ENCODE peak calls at places on chromosomes 2 and 18, in four cellular contexts. R, U, C and Z are unnamed samples.

GRCh38 chr2:120893874-120894584 is 158.4 kb downstream of the GLI2 start:
- DNase-seq in R (no peak), U (no peak), C (no peak), Z (no peak)

GRCh38 chr2:184756885-184757284 is 158.6 kb downstream of the ZNF804A start:
- DNase-seq in R (no peak), U (no peak), C (no peak), Z (no peak)

GRCh38 chr18:48946329-48946835 is 4.4 kb downstream of the SMAD7 start:
- DNase-seq in R (no peak), U (no peak), C (no peak), Z (no peak)

GRCh38 chr2:100887713-100888112 is 67.8 kb downstream of the NPAS2 start:
- DNase-seq in R (no peak), U (no peak), C (no peak), Z (no peak)

GRCh38 chr18:41170346-41170745 is 784.7 kb upstream of the PIK3C3 start:
- DNase-seq in R (no peak), U (no peak), C (no peak), Z (no peak)

GRCh38 chr2:223469270-223470057 is 132.7 kb downstream of the SCG2 start:
- DNase-seq in R (no peak), U (no peak), C (no peak), Z (peak; percentile 93)

GRCh38 chr2:218980800-218981389 is 4.1 kb downstream of the FEV start:
- DNase-seq in R (no peak), U (no peak), C (no peak), Z (no peak)

GRCh38 chr2:160505236-160505635 is 11.6 kb upstream of the RBMS1 start:
- DNase-seq in R (no peak), U (no peak), C (no peak), Z (no peak)

GRCh38 chr2:66578067-66578852 is 143.3 kb downstream of the MEIS1 start:
- DNase-seq in R (no peak), U (no peak), C (no peak), Z (no peak)

GRCh38 chr2:101793277-101793969 is 95.9 kb downstream of the MAP4K4 start:
- DNase-seq in R (no peak), U (no peak), C (peak; percentile 65), Z (no peak)

GRCh38 chr2:56132138-56132537 is 51.7 kb upstream of the CCDC85A start:
- DNase-seq in R (peak; percentile 49), U (no peak), C (peak; percentile 67), Z (no peak)

GRCh38 chr2:3625186-3625585 is 30.3 kb downstream of the COLEC11 start:
- DNase-seq in R (no peak), U (no peak), C (no peak), Z (peak; percentile 3)

GRCh38 chr2:143607446-143608110 is 478.4 kb downstream of the ARHGAP15 start:
- DNase-seq in R (no peak), U (no peak), C (peak; percentile 17), Z (no peak)

GRCh38 chr2:169478745-169479256 is 493 bp upstream of the BBS5 start:
- DNase-seq in R (no peak), U (no peak), C (no peak), Z (no peak)

GRCh38 chr2:47007221-47007825 is 91.7 kb upstream of the MCFD2 start:
- DNase-seq in R (no peak), U (no peak), C (peak; percentile 74), Z (no peak)

GRCh38 chr2:238596571-238597551 is 170.1 kb downstream of the ASB1 start:
- DNase-seq in R (peak; percentile 89), U (no peak), C (peak; percentile 2), Z (peak; percentile 66)

GRCh38 chr2:238344517-238344916 is 24.2 kb downstream of the TRAF3IP1 start:
- DNase-seq in R (no peak), U (no peak), C (no peak), Z (no peak)

GRCh38 chr2:178542569-178542968 is 62.3 kb downstream of the PLEKHA3 start:
- DNase-seq in R (no peak), U (no peak), C (no peak), Z (no peak)

GRCh38 chr2:178592655-178593054 is 112.4 kb downstream of the PLEKHA3 start:
- DNase-seq in R (no peak), U (no peak), C (no peak), Z (no peak)

GRCh38 chr2:176140520-176141317 is 10.6 kb upstream of the HOXD4 start:
- DNase-seq in R (peak; percentile 84), U (peak; percentile 78), C (peak; percentile 53), Z (peak; percentile 85)

GRCh38 chr18:36349552-36349951 is 52.0 kb downstream of the FHOD3 start:
- DNase-seq in R (no peak), U (no peak), C (no peak), Z (no peak)

GRCh38 chr2:126678278-126679073 is 22.5 kb downstream of the GYPC start:
- DNase-seq in R (no peak), U (no peak), C (no peak), Z (peak; percentile 45)

GRCh38 chr18:3162181-3162580 is 57.6 kb downstream of the MYOM1 start:
- DNase-seq in R (no peak), U (no peak), C (no peak), Z (no peak)

GRCh38 chr18:29305516-29305915 is 1128.6 kb upstream of the CDH2 start:
- DNase-seq in R (no peak), U (no peak), C (no peak), Z (no peak)

GRCh38 chr2:177328056-177328455 is 63.5 kb upstream of the NFE2L2 start:
- DNase-seq in R (no peak), U (no peak), C (no peak), Z (no peak)

GRCh38 chr2:160494243-160494642 is 636 bp upstream of the RBMS1 start:
- DNase-seq in R (no peak), U (no peak), C (no peak), Z (no peak)

GRCh38 chr2:38487852-38488251 is 110.8 kb upstream of the ATL2 start:
- DNase-seq in R (no peak), U (no peak), C (no peak), Z (no peak)

GRCh38 chr18:49227456-49227855 is 233.0 kb downstream of the DYM start:
- DNase-seq in R (no peak), U (peak; percentile 24), C (no peak), Z (no peak)

GRCh38 chr18:27298215-27298804 is 113.2 kb upstream of the CHST9 start:
- DNase-seq in R (no peak), U (no peak), C (peak; percentile 3), Z (no peak)

GRCh38 chr2:141710589-141711239 is 420.1 kb downstream of the LRP1B start:
- DNase-seq in R (no peak), U (no peak), C (no peak), Z (no peak)

GRCh38 chr18:74613390-74613789 is 15.7 kb downstream of the ZNF407 start:
- DNase-seq in R (no peak), U (no peak), C (peak; percentile 24), Z (no peak)

GRCh38 chr2:162344617-162344950 is 652 bp downstream of the GCA start:
- DNase-seq in R (peak; percentile 3), U (no peak), C (no peak), Z (no peak)

GRCh38 chr2:152493417-152493816 is 158.4 kb downstream of the FMNL2 start:
- DNase-seq in R (no peak), U (no peak), C (no peak), Z (no peak)

GRCh38 chr18:55083461-55083860 is 124.2 kb upstream of the CCDC68 start:
- DNase-seq in R (no peak), U (no peak), C (no peak), Z (no peak)

GRCh38 chr2:46252891-46253659 is 44.1 kb upstream of the EPAS1 start:
- DNase-seq in R (no peak), U (no peak), C (no peak), Z (no peak)

GRCh38 chr2:207939342-207940108 is 85.8 kb downstream of the PLEKHM3 start:
- DNase-seq in R (no peak), U (no peak), C (no peak), Z (no peak)

GRCh38 chr2:73176205-73176880 is 26.0 kb upstream of the NOTO start:
- DNase-seq in R (no peak), U (peak; percentile 22), C (no peak), Z (no peak)

GRCh38 chr2:113176696-113177355 is 3.1 kb downstream of the PSD4 start:
- DNase-seq in R (no peak), U (no peak), C (no peak), Z (peak; percentile 28)